ENCODE peak calls at places on chromosomes 12 and 14, in four cellular contexts. Y is putamen, O is COR-L47, J is GM12891. N is an unnamed sample.

GRCh38 chr12:27498761-27499160 is 25.2 kb upstream of the PPFIBP1 start:
- DNase-seq in Y (no peak), O (no peak), J (no peak), N (peak; percentile 77)

GRCh38 chr12:92196368-92196767 is 50.7 kb upstream of the BTG1 start:
- DNase-seq in Y (no peak), O (no peak), J (no peak), N (no peak)

GRCh38 chr12:92735131-92735721 is 32.4 kb downstream of the PLEKHG7 start:
- DNase-seq in Y (no peak), O (peak; percentile 45), J (no peak), N (no peak)

GRCh38 chr12:27243804-27244679 is at the start of gene STK38L:
- DNase-seq in Y (peak; percentile 88), O (peak; percentile 76), J (peak; percentile 70), N (peak; percentile 98)

GRCh38 chr12:50248883-50249282 is 34.4 kb downstream of the LIMA1 start:
- DNase-seq in Y (no peak), O (no peak), J (no peak), N (no peak)

GRCh38 chr12:53300187-53300586 is 692 bp downstream of the MYG1 start:
- DNase-seq in Y (no peak), O (no peak), J (no peak), N (no peak)

GRCh38 chr14:42214981-42215491 is 608.4 kb downstream of the LRFN5 start:
- DNase-seq in Y (peak; percentile 12), O (no peak), J (no peak), N (no peak)

GRCh38 chr12:100214518-100214917 is 13.9 kb downstream of the ACTR6 start:
- DNase-seq in Y (no peak), O (no peak), J (no peak), N (no peak)

GRCh38 chr12:82627799-82628198 is 58.9 kb upstream of the TMTC2 start:
- DNase-seq in Y (peak; percentile 39), O (peak; percentile 43), J (no peak), N (peak; percentile 67)

GRCh38 chr12:5511644-5512584 is 80.0 kb downstream of the NTF3 start:
- DNase-seq in Y (no peak), O (no peak), J (peak; percentile 30), N (no peak)

GRCh38 chr14:101412741-101413140 is 148.6 kb upstream of the DIO3 start:
- DNase-seq in Y (no peak), O (no peak), J (no peak), N (no peak)

GRCh38 chr14:75960219-75960618 is 21.6 kb downstream of the TGFB3 start:
- DNase-seq in Y (no peak), O (no peak), J (no peak), N (no peak)

GRCh38 chr12:62767946-62768345 is 167.0 kb downstream of the PPM1H start:
- DNase-seq in Y (no peak), O (no peak), J (no peak), N (no peak)

GRCh38 chr14:86035882-86036281 is 505.9 kb downstream of the FLRT2 start:
- DNase-seq in Y (no peak), O (no peak), J (peak; percentile 0), N (no peak)

GRCh38 chr14:72845675-72846074 is 48.2 kb downstream of the DPF3 start:
- DNase-seq in Y (no peak), O (no peak), J (no peak), N (no peak)

GRCh38 chr14:105087308-105087962 is 22.2 kb upstream of the GPR132 start:
- DNase-seq in Y (no peak), O (peak; percentile 62), J (no peak), N (peak; percentile 46)

GRCh38 chr12:64625243-64626077 is 15.2 kb downstream of the RASSF3 start:
- DNase-seq in Y (peak; percentile 53), O (no peak), J (no peak), N (no peak)

GRCh38 chr12:78060186-78060585 is 229.5 kb downstream of the NAV3 start:
- DNase-seq in Y (no peak), O (no peak), J (no peak), N (no peak)

GRCh38 chr12:67155863-67156262 is 113.3 kb upstream of the CAND1 start:
- DNase-seq in Y (no peak), O (no peak), J (no peak), N (no peak)

GRCh38 chr12:13362260-13362841 is 165.8 kb downstream of the EMP1 start:
- DNase-seq in Y (peak; percentile 30), O (peak; percentile 42), J (peak; percentile 56), N (peak; percentile 72)

GRCh38 chr14:105323663-105324062 is 9.1 kb downstream of the PACS2 start:
- DNase-seq in Y (no peak), O (no peak), J (no peak), N (no peak)

GRCh38 chr12:80068173-80068572 is 31.2 kb upstream of the OTOGL start:
- DNase-seq in Y (no peak), O (no peak), J (no peak), N (peak; percentile 16)

GRCh38 chr14:35167496-35167895 is 45.1 kb downstream of the PRORP start:
- DNase-seq in Y (no peak), O (no peak), J (no peak), N (no peak)

GRCh38 chr14:103731481-103731880 is 15.9 kb downstream of the ZFYVE21 start:
- DNase-seq in Y (no peak), O (no peak), J (no peak), N (no peak)

GRCh38 chr12:94980577-94980976 is 22.9 kb downstream of the NDUFA12 start:
- DNase-seq in Y (peak; percentile 22), O (no peak), J (no peak), N (no peak)

GRCh38 chr12:2336409-2336829 is 283.6 kb downstream of the CACNA1C start:
- DNase-seq in Y (no peak), O (no peak), J (no peak), N (no peak)

GRCh38 chr12:5567021-5567744 is 135.3 kb downstream of the NTF3 start:
- DNase-seq in Y (no peak), O (no peak), J (no peak), N (peak; percentile 40)

N was measured in NCI-H146.